ENCODE peak calls at places on chromosome 22, in four cellular contexts. L is H1, T is HepG2, F is GM12878. W is an unnamed sample.

GRCh38 chr22:21443057-21443734 is 24.0 kb upstream of the TMEM191C start:
- DNase-seq in T (no peak), L (no peak), F (no peak), W (no peak)

GRCh38 chr22:29951675-29952413 is 68.9 kb downstream of the MTMR3 start:
- DNase-seq in F (no peak), L (no peak), T (no peak), W (no peak)

GRCh38 chr22:42662114-42663021 is 13.2 kb upstream of the CYB5R3 start:
- DNase-seq in F (no peak), T (no peak), L (no peak), W (peak)

GRCh38 chr22:44362249-44363040 is 49.7 kb upstream of the SHISAL1 start:
- DNase-seq in T (no peak), L (no peak), F (no peak), W (no peak)

GRCh38 chr22:37276771-37277170 is 5.5 kb upstream of the CYTH4 start:
- DNase-seq in T (no peak), F (no peak), L (no peak), W (peak)

GRCh38 chr22:32338757-32339156 is 18.9 kb upstream of the RFPL3 start:
- DNase-seq in F (no peak), T (no peak), L (no peak), W (no peak)

GRCh38 chr22:39482768-39483167 is 19.3 kb upstream of the MIEF1 start:
- DNase-seq in F (no peak), T (no peak), L (no peak), W (no peak)

GRCh38 chr22:43511276-43511910 is 99.6 kb downstream of the MPPED1 start:
- DNase-seq in T (no peak), L (no peak), F (no peak), W (no peak)

GRCh38 chr22:31874821-31875220 is 69.5 kb upstream of the YWHAH start:
- DNase-seq in L (no peak), T (no peak), F (no peak), W (no peak)

GRCh38 chr22:40955516-40955915 is 4.3 kb downstream of the RBX1 start:
- DNase-seq in L (no peak), T (no peak), F (no peak), W (no peak)

GRCh38 chr22:44270556-44270880 is 42.2 kb downstream of the SHISAL1 start:
- DNase-seq in F (no peak), L (no peak), T (no peak), W (no peak)

GRCh38 chr22:38831166-38831945 is 12.5 kb downstream of the NPTXR start:
- DNase-seq in T (no peak), F (no peak), L (no peak), W (no peak)

GRCh38 chr22:49880281-49880680 is 26.6 kb downstream of the ZBED4 start:
- DNase-seq in L (no peak), F (peak), T (no peak), W (no peak)
- TF ChIP-seq SP1 in L (no peak), F (no peak), T (no peak), W (no peak)

GRCh38 chr22:19814428-19814827 is 40.2 kb downstream of the GNB1L start:
- DNase-seq in T (no peak), L (no peak), F (no peak), W (no peak)

GRCh38 chr22:19811211-19811621 is 43.5 kb downstream of the GNB1L start:
- DNase-seq in T (no peak), L (no peak), F (no peak), W (no peak)

GRCh38 chr22:19811811-19812771 is 42.6 kb downstream of the GNB1L start:
- DNase-seq in L (no peak), T (no peak), F (no peak), W (no peak)

GRCh38 chr22:19815093-19815822 is 39.4 kb downstream of the GNB1L start:
- DNase-seq in T (no peak), F (no peak), L (no peak), W (no peak)

GRCh38 chr22:19812910-19813309 is 41.8 kb downstream of the GNB1L start:
- DNase-seq in T (no peak), L (no peak), F (no peak), W (no peak)
- TF ChIP-seq SUZ12 in T (no peak), L (no peak), F (no peak), W (no peak)

GRCh38 chr22:23113847-23114720 is 27.7 kb downstream of the RSPH14 start:
- DNase-seq in T (no peak), F (no peak), L (no peak), W (no peak)
- TF ChIP-seq SP1 in T (no peak), F (no peak), L (no peak), W (no peak)

GRCh38 chr22:24707477-24707816 is 67.1 kb downstream of the PIWIL3 start:
- DNase-seq in F (no peak), T (no peak), L (no peak), W (no peak)
- TF ChIP-seq SUZ12 in F (no peak), T (no peak), L (no peak), W (no peak)

GRCh38 chr22:27331526-27332281 is 469.9 kb downstream of the MN1 start:
- DNase-seq in L (no peak), T (peak), F (no peak), W (peak)

GRCh38 chr22:27335102-27335660 is 466.4 kb downstream of the MN1 start:
- DNase-seq in T (no peak), L (no peak), F (no peak), W (no peak)

GRCh38 chr22:27340047-27340446 is 461.5 kb downstream of the MN1 start:
- DNase-seq in F (no peak), T (no peak), L (no peak), W (no peak)

GRCh38 chr22:27337676-27338075 is 463.9 kb downstream of the MN1 start:
- DNase-seq in F (no peak), L (no peak), T (no peak), W (no peak)

DNA sequence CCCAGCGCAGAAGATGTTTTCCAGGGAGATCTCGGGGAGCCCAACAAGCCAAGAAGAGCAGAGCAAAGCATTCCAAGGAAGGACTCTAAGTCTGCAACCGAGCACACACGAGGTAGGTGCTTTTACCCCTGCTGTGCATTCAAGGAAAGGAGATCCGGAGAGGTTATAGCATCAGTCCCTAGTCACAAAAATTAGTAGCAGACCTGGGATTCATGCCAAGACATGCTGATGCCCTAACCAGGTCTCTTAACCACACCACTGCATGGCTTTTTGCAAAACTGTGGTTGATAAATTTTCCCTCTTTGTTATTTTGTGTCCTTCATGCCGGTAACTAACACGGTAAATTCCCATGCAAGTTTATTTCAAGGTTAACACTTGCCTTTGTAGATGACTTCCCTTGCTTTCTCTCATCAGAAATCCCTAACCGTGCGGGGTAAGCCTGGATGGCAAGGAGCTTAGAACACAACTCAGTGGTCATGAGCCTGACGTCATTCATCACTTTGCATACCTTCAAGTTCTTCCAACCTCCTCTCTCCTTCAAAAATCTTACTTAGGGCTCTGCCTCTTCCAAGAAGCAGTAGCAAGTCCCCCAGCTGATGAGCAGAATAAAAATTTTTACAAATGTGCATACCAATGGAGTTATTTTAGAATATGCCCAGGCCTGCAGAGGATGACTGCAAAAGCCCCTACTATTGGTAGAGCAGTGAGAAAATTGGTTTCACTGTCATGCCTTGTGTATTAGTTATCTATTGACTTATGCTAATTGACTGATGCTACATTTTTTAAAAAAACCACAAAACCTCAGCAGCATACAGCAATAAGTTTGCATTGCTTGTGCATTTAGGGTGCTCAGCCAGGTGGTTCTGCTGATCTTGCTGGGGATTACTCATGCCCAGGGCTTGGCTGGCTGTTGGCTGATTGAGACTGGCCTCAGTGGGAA is 465.1 kb downstream of the MN1 start:
- DNase-seq in F (no peak), T (no peak), L (no peak), W (no peak)
- TF ChIP-seq SP1 in F (no peak), T (no peak), L (no peak), W (no peak)

GRCh38 chr22:28013611-28014010 is 94.6 kb upstream of the PITPNB start:
- DNase-seq in T (no peak), F (no peak), L (no peak), W (no peak)

GRCh38 chr22:28015056-28015445 is 96.0 kb upstream of the PITPNB start:
- DNase-seq in F (no peak), T (no peak), L (no peak), W (no peak)

GRCh38 chr22:28014141-28015055 is 95.3 kb upstream of the PITPNB start:
- DNase-seq in L (no peak), T (no peak), F (no peak), W (no peak)

GRCh38 chr22:28015676-28016601 is 96.9 kb upstream of the PITPNB start:
- DNase-seq in T (no peak), F (no peak), L (no peak), W (no peak)

GRCh38 chr22:28012811-28013460 is 93.9 kb upstream of the PITPNB start:
- DNase-seq in F (no peak), T (no peak), L (no peak), W (no peak)
- TF ChIP-seq SUZ12 in F (no peak), T (no peak), L (no peak), W (no peak)

GRCh38 chr22:50313021-50313420 is 5.6 kb upstream of the PLXNB2 start:
- DNase-seq in F (no peak), T (no peak), L (no peak), W (no peak)

GRCh38 chr22:50313600-50313999 is 6.2 kb upstream of the PLXNB2 start:
- DNase-seq in L (no peak), T (no peak), F (no peak), W (no peak)

GRCh38 chr22:50315289-50316113 is 8.1 kb upstream of the PLXNB2 start:
- DNase-seq in L (no peak), T (no peak), F (no peak), W (no peak)

GRCh38 chr22:50314081-50314454 is 6.6 kb upstream of the PLXNB2 start:
- DNase-seq in L (no peak), T (no peak), F (no peak), W (no peak)

DNA sequence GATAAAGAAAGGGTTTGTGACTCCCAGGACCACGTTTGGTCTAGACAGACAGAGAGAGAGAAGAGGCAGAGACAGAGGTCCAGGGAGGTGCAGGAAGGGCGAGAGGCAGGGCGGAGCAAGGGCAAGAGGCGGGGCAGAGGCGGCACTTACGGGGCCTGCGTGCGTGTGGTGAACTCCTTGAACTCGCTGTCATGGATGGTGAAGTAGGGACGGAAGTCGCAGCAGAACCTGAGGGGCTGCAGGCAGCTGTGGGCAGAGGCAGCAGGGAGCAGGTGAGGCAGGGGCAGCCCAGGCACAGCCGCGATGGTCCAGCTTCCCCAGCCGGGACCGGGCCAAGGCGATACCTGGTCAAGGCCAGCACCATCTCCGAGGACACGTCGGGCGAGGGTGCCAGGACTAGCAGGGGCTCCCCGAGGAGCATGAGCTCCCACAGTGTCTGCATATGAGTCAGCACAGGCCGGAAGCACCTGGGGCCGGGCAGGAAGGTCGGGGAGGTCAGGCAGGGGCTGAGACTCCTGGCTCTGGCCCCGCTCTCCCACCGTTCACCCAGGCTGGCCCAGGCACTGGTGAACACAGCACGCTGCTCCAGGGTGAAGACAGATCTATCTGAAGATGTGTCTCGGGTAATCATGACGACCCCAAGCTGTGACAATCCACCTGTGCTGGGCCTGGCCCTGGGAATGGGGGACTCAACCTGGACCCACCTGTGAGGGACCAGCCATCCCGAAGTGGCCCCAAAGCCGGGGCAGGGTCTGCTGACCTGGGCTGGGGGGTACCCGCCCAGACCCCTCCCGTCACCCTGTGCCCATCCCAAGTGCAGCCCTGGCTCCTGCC is 7.2 kb upstream of the PLXNB2 start:
- DNase-seq in L (no peak), F (peak), T (no peak), W (no peak)
- TF ChIP-seq SP1 in L (no peak), F (peak), T (no peak), W (no peak)

GRCh38 chr22:50253046-50253580 is 2.0 kb upstream of the HDAC10 start:
- DNase-seq in F (no peak), T (no peak), L (no peak), W (no peak)

GRCh38 chr22:50250555-50251471 is at the start of gene HDAC10:
- DNase-seq in T (peak), F (peak), L (no peak), W (peak)

GRCh38 chr22:50251472-50252054 is 498 bp upstream of the HDAC10 start:
- DNase-seq in L (no peak), F (no peak), T (no peak), W (no peak)

GRCh38 chr22:50253941-50254340 is 2.9 kb upstream of the HDAC10 start:
- DNase-seq in T (no peak), F (no peak), L (no peak), W (no peak)

DNA sequence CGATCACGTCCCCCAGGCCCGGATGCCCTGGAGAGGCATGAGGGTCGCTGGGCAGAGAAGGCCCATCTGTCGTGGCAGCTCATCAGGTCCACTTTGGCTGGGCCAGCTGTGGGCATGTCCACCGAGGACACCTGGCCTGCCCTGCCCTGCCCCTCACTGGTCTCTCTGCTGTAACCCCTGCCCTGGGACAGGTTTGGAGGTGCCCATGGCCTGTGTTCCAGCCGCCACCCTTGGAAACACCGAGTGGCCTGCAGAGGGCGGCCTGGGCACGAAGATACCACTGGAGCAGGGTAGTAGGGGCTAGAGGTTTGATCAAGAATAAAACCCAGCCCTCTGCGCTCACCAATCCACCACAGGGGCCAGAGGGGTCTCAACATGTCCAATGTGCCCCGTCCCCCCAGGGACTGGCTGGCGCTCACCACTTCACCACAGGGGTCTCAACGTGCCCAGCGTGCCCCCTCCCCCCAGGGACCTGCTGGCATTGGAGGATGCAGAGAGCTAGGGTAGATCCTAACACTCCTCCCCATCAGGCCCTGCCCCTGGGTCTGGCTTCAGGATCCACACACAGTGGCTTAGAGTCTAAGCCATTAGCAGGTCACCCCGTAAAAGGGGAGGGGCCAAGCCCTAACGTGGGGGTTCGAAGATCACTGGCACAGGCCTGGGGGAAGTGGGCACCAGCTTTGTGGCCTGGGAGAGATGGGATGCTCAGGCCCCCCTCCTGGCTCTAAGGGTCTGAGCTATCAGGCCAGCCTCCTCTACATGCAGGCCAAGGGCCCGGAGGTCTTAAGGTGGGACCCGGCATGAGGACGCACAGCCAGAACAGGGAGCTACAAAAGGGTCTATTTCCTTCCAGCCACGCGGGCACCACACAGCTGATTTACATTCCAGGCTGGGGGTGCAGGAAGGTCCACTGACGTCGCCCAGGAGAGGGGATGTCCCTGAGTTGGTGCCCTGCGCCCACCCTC is 1.3 kb upstream of the HDAC10 start:
- DNase-seq in T (peak), L (no peak), F (no peak), W (peak)
- TF ChIP-seq SUZ12 in T (no peak), L (no peak), F (no peak), W (no peak)

GRCh38 chr22:33835196-33835788 is 85.0 kb downstream of the LARGE1 start:
- DNase-seq in L (no peak), T (no peak), F (no peak), W (no peak)

GRCh38 chr22:33831651-33832050 is 88.6 kb downstream of the LARGE1 start:
- DNase-seq in T (no peak), F (no peak), L (no peak), W (no peak)

GRCh38 chr22:33831207-33831606 is 89.1 kb downstream of the LARGE1 start:
- DNase-seq in T (no peak), L (no peak), F (no peak), W (no peak)

GRCh38 chr22:33829549-33830280 is 90.6 kb downstream of the LARGE1 start:
- DNase-seq in L (no peak), T (no peak), F (no peak), W (no peak)

GRCh38 chr22:33832558-33833151 is 87.6 kb downstream of the LARGE1 start:
- DNase-seq in L (no peak), T (no peak), F (no peak), W (no peak)
- TF ChIP-seq SP1 in L (no peak), T (no peak), F (no peak), W (no peak)

DNA sequence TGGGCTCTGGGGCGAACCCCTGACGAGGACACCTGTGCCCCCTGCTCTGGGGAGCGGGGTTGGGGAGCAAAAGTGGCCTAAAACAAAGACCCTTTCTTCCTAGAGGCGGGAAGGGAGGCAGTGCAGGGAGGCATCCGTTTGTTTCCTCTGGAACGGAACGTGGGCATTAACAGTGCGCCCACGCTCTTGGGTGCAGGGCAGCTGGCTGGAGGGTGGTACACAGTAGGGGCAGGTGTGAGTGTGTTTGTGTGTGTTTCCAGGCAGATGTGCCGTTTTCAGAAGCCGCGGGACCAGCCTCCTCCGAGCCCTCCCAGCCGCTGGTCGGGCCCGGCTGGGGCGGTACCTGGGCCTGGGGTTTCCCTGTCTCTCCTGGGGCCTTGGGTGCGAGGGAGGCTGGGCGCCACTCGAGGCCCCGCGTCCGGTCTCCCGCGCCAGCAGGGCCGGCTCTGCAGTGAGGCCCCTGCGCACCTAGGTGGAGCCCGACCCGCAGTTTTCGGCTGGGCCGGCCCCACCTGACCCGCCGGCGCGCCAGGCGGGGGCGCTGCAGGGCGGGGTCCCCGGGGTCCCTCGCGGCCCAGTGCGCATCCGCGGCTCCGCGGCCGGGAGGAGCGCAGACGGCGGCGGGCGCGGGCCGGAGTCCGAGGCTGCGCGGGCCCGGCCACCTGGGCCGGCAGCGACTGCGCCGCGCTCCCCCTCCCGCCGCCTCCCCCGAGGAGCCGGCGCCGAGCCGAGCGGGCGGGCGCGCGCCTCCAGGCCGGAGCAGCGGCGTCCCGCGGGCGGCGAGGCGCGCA is 1252.7 kb downstream of the BRD1 start:
- DNase-seq in L (peak), T (peak), F (no peak), W (no peak)
- TF ChIP-seq SUZ12 in L (no peak), T (no peak), F (no peak), W (no peak)